ENCODE peak calls at places on chromosomes 13 and 19, in eight cellular contexts. E is AG04450, V is heart left ventricle, R is GM23248, F is thoracic aorta, B is Peyer's patch, Q is body of pancreas, J is astrocyte. S is an unnamed sample. For H3K9me3, the result is how much of the 10 kb centered on the place peaks cover.

GRCh38 chr19:44142014-44142523 is 715 bp downstream of the ZNF234 start:
- DNase-seq in R (peak), E (no peak), F (no peak), V (no peak), B (no peak), J (peak), Q (peak), S (peak)

GRCh38 chr13:71863249-71863648 is 3.8 kb downstream of the DACH1 start:
- DNase-seq in E (no peak), J (no peak), V (no peak), Q (no peak), F (no peak), R (no peak), B (no peak), S (peak)

GRCh38 chr19:10043286-10043927 is 30.1 kb downstream of the RDH8 start:
- DNase-seq in R (peak), B (no peak), Q (no peak), E (no peak), J (peak), F (no peak), V (no peak), S (no peak)

GRCh38 chr13:74794582-74794981 is 660.4 kb upstream of the KLF12 start:
- DNase-seq in J (no peak), E (no peak), V (no peak), B (no peak), F (no peak), Q (no peak), R (peak), S (no peak)

GRCh38 chr13:22883262-22883840 is 297.4 kb upstream of the SGCG start:
- DNase-seq in V (no peak), F (no peak), R (no peak), E (no peak), J (no peak), Q (no peak), B (no peak), S (no peak)

GRCh38 chr19:16582486-16583261 is 10.5 kb upstream of the SLC35E1 start:
- DNase-seq in V (no peak), F (no peak), E (no peak), B (no peak), J (no peak), Q (no peak), R (no peak), S (no peak)

GRCh38 chr13:25990801-25991200 is 61.0 kb downstream of the SHISA2 start:
- DNase-seq in E (no peak), R (no peak), V (no peak), Q (no peak), F (no peak), J (peak), B (no peak), S (no peak)

GRCh38 chr13:106488671-106489070 is 46.8 kb downstream of the EFNB2 start:
- DNase-seq in E (no peak), B (no peak), Q (no peak), R (no peak), F (no peak), J (no peak), V (no peak), S (peak)

GRCh38 chr13:98484289-98485219 is 92.4 kb downstream of the STK24 start:
- DNase-seq in J (peak), F (peak), V (peak), R (peak), E (no peak), B (peak), Q (peak), S (peak)

GRCh38 chr19:15264061-15264932 is 32.0 kb upstream of the EPHX3 start:
- DNase-seq in E (peak), R (peak), B (peak), J (no peak), V (peak), Q (peak), F (no peak), S (peak)

GRCh38 chr19:15265849-15266248 is 33.6 kb upstream of the EPHX3 start:
- DNase-seq in Q (peak), R (peak), B (no peak), F (peak), V (peak), J (peak), E (peak), S (no peak)

GRCh38 chr19:15265214-15265613 is 33.0 kb upstream of the EPHX3 start:
- DNase-seq in V (no peak), E (no peak), R (no peak), J (no peak), F (no peak), B (no peak), Q (no peak), S (no peak)

GRCh38 chr19:15263361-15263985 is 31.2 kb upstream of the EPHX3 start:
- DNase-seq in J (no peak), B (no peak), E (no peak), Q (no peak), F (no peak), R (no peak), V (no peak), S (no peak)

DNA sequence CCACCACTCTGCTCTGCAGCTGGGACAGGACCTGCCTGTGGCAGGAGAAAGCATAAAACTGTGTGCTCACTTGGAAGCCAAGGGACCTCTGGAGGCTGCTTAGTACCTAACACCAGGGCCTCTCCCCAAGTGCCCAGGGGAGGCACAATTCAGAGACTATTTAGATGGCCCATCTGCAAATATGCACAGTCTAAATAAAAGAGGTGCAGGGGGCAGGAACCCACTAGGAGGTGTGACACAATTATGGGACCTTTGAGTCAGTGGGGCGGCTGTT is 32.6 kb upstream of the EPHX3 start:
- DNase-seq in F (no peak), B (no peak), Q (no peak), E (no peak), J (no peak), R (no peak), V (no peak), S (no peak)
- H3K27ac ChIP-seq in F (peak), B (peak), Q (peak), E (no peak), J (no peak), R (peak), V (peak), S (no peak)

GRCh38 chr13:99516153-99516929 is 15.1 kb downstream of the TM9SF2 start:
- DNase-seq in Q (no peak), F (no peak), E (no peak), R (no peak), J (no peak), B (no peak), V (no peak), S (peak)
- H3K9me3 ChIP-seq in Q (under half), F (under half), E (under half), R (under half), J (under half), B (under half), V (under half), S (under half)

GRCh38 chr13:76729690-76730089 is 156.5 kb downstream of the KCTD12 start:
- DNase-seq in V (no peak), R (no peak), Q (no peak), B (no peak), E (no peak), J (no peak), F (no peak), S (no peak)
- H3K27ac ChIP-seq in V (no peak), R (no peak), Q (no peak), B (no peak), E (no peak), J (no peak), F (no peak), S (no peak)

GRCh38 chr19:15539638-15540037 is 31.3 kb downstream of the CYP4F22 start:
- DNase-seq in F (no peak), Q (no peak), B (no peak), E (no peak), V (no peak), J (no peak), R (no peak), S (no peak)

GRCh38 chr19:15538774-15539173 is 30.4 kb downstream of the CYP4F22 start:
- DNase-seq in Q (no peak), E (no peak), R (no peak), J (no peak), B (no peak), F (no peak), V (no peak), S (no peak)

GRCh38 chr19:15534957-15535864 is 26.9 kb downstream of the CYP4F22 start:
- DNase-seq in F (no peak), Q (no peak), R (no peak), V (no peak), J (no peak), E (no peak), B (no peak), S (no peak)

GRCh38 chr19:15532779-15533521 is 24.6 kb downstream of the CYP4F22 start:
- DNase-seq in F (no peak), R (peak), Q (no peak), V (no peak), B (no peak), E (no peak), J (no peak), S (no peak)

GRCh38 chr19:15536350-15536749 is 28.0 kb downstream of the CYP4F22 start:
- DNase-seq in E (no peak), Q (no peak), J (no peak), B (no peak), F (no peak), V (no peak), R (no peak), S (no peak)
- H3K9me3 ChIP-seq in E (under half), Q (under half), J (under half), B (under half), F (under half), V (under half), R (under half), S (under half)

DNA sequence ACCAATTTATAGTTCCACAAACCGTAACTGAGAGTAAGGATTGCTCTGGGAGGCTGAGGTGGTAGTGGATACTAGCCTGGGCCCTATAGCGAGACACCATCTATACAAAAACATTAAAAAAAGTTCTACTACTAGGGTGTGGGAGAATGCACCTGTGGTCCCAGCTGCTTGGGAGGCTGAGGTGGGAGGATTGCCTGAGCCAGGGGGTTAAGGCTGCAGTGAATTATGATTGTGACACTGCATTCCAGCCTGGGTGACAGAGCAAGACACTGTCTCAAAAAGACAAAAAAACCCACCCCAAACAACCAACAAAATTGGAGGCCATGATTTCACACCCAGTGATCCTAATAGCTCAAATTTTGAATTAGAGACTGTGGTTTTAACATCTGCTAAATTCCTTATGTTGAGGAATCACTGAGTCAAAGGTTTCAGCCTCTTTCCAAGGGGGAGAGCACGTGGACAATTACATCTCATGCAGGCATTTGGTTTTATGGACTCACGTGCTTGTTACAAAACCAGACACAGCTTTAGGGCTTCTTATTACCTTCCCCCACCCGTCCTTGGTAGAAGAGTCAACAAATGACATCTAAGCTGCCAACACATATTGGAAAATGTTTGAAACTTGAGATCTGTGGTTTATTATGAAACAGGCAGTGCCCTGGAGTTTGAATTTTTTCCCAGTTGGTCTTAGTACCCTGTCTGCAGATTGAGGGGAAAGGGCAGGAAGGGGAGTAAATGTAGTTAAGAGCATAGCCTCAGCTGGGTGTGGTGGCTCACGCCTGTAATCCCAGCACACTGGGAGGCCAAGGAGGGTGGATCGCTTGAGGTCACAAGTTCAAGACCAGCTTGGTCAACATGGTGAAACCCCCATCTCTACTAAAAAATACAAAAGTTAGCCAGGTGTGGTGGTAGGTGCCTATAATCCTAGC is 18.5 kb downstream of the CYP2A6 start:
- DNase-seq in J (peak), V (no peak), E (peak), F (no peak), R (peak), B (no peak), Q (peak), S (peak)
- H3K27ac ChIP-seq in J (no peak), V (no peak), E (peak), F (no peak), R (peak), B (no peak), Q (peak), S (no peak)

S was measured in small intestine.